ENCODE peak calls at places on chromosomes 13 and 19, in five cellular contexts. One of them, this sample, is unnamed.

GRCh38 chr13:28513745-28514144 is 18.8 kb upstream of the FLT1 start:
- DNase-seq in stimulated activated CD4-positive, alpha-beta T cell treated with anti-CD3 and anti-CD28 coated beads, Interleukin-1b, Interleukin-23, amount 100 ng/mL, for 1 hour: no peak
- DNase-seq in NCI-H510A: no peak
- DNase-seq in activated CD8-positive, alpha-beta memory T cell treated with anti-CD3 and anti-CD28 coated beads, Interleukin-2, amount 10 ng/mL, durations not matched to agents 7 days and 5 days: no peak
- DNase-seq in T-helper 9 cell: no peak
- DNase-seq in this sample: no peak

GRCh38 chr13:112242777-112243176 is 133.4 kb upstream of the SPACA7 start:
- DNase-seq in stimulated activated CD4-positive, alpha-beta T cell treated with anti-CD3 and anti-CD28 coated beads, Interleukin-1b, Interleukin-23, amount 100 ng/mL, for 1 hour: no peak
- DNase-seq in NCI-H510A: no peak
- DNase-seq in activated CD8-positive, alpha-beta memory T cell treated with anti-CD3 and anti-CD28 coated beads, Interleukin-2, amount 10 ng/mL, durations not matched to agents 7 days and 5 days: peak
- DNase-seq in T-helper 9 cell: no peak
- DNase-seq in this sample: no peak

GRCh38 chr19:30180691-30181090 is 191.5 kb upstream of the ZNF536 start:
- DNase-seq in stimulated activated CD4-positive, alpha-beta T cell treated with anti-CD3 and anti-CD28 coated beads, Interleukin-1b, Interleukin-23, amount 100 ng/mL, for 1 hour: no peak
- DNase-seq in NCI-H510A: no peak
- DNase-seq in activated CD8-positive, alpha-beta memory T cell treated with anti-CD3 and anti-CD28 coated beads, Interleukin-2, amount 10 ng/mL, durations not matched to agents 7 days and 5 days: no peak
- DNase-seq in T-helper 9 cell: no peak
- DNase-seq in this sample: no peak

GRCh38 chr13:33279898-33280549 is 5.5 kb downstream of the STARD13 start:
- DNase-seq in stimulated activated CD4-positive, alpha-beta T cell treated with anti-CD3 and anti-CD28 coated beads, Interleukin-1b, Interleukin-23, amount 100 ng/mL, for 1 hour: no peak
- DNase-seq in NCI-H510A: no peak
- DNase-seq in activated CD8-positive, alpha-beta memory T cell treated with anti-CD3 and anti-CD28 coated beads, Interleukin-2, amount 10 ng/mL, durations not matched to agents 7 days and 5 days: no peak
- DNase-seq in T-helper 9 cell: no peak
- DNase-seq in this sample: no peak

GRCh38 chr19:7865262-7865911 is 8.8 kb downstream of the PRR36 start:
- DNase-seq in stimulated activated CD4-positive, alpha-beta T cell treated with anti-CD3 and anti-CD28 coated beads, Interleukin-1b, Interleukin-23, amount 100 ng/mL, for 1 hour: no peak
- DNase-seq in NCI-H510A: no peak
- DNase-seq in activated CD8-positive, alpha-beta memory T cell treated with anti-CD3 and anti-CD28 coated beads, Interleukin-2, amount 10 ng/mL, durations not matched to agents 7 days and 5 days: no peak
- DNase-seq in T-helper 9 cell: no peak
- DNase-seq in this sample: no peak

GRCh38 chr13:50993908-50994307 is 84.3 kb downstream of the RNASEH2B start:
- DNase-seq in stimulated activated CD4-positive, alpha-beta T cell treated with anti-CD3 and anti-CD28 coated beads, Interleukin-1b, Interleukin-23, amount 100 ng/mL, for 1 hour: no peak
- DNase-seq in NCI-H510A: no peak
- DNase-seq in activated CD8-positive, alpha-beta memory T cell treated with anti-CD3 and anti-CD28 coated beads, Interleukin-2, amount 10 ng/mL, durations not matched to agents 7 days and 5 days: no peak
- DNase-seq in T-helper 9 cell: no peak
- DNase-seq in this sample: no peak

GRCh38 chr13:26784704-26785639 is 24.4 kb upstream of the GPR12 start:
- DNase-seq in stimulated activated CD4-positive, alpha-beta T cell treated with anti-CD3 and anti-CD28 coated beads, Interleukin-1b, Interleukin-23, amount 100 ng/mL, for 1 hour: no peak
- DNase-seq in NCI-H510A: no peak
- DNase-seq in activated CD8-positive, alpha-beta memory T cell treated with anti-CD3 and anti-CD28 coated beads, Interleukin-2, amount 10 ng/mL, durations not matched to agents 7 days and 5 days: no peak
- DNase-seq in T-helper 9 cell: no peak
- DNase-seq in this sample: no peak

GRCh38 chr13:45751882-45752281 is 49.8 kb downstream of the CBY2 start:
- DNase-seq in stimulated activated CD4-positive, alpha-beta T cell treated with anti-CD3 and anti-CD28 coated beads, Interleukin-1b, Interleukin-23, amount 100 ng/mL, for 1 hour: no peak
- DNase-seq in NCI-H510A: no peak
- DNase-seq in activated CD8-positive, alpha-beta memory T cell treated with anti-CD3 and anti-CD28 coated beads, Interleukin-2, amount 10 ng/mL, durations not matched to agents 7 days and 5 days: no peak
- DNase-seq in T-helper 9 cell: no peak
- DNase-seq in this sample: no peak

GRCh38 chr13:45928843-45929242 is 77.3 kb upstream of the SIAH3 start:
- DNase-seq in stimulated activated CD4-positive, alpha-beta T cell treated with anti-CD3 and anti-CD28 coated beads, Interleukin-1b, Interleukin-23, amount 100 ng/mL, for 1 hour: no peak
- DNase-seq in NCI-H510A: no peak
- DNase-seq in activated CD8-positive, alpha-beta memory T cell treated with anti-CD3 and anti-CD28 coated beads, Interleukin-2, amount 10 ng/mL, durations not matched to agents 7 days and 5 days: no peak
- DNase-seq in T-helper 9 cell: no peak
- DNase-seq in this sample: no peak

GRCh38 chr13:53189162-53189561 is 160.5 kb downstream of the OLFM4 start:
- DNase-seq in stimulated activated CD4-positive, alpha-beta T cell treated with anti-CD3 and anti-CD28 coated beads, Interleukin-1b, Interleukin-23, amount 100 ng/mL, for 1 hour: no peak
- DNase-seq in NCI-H510A: no peak
- DNase-seq in activated CD8-positive, alpha-beta memory T cell treated with anti-CD3 and anti-CD28 coated beads, Interleukin-2, amount 10 ng/mL, durations not matched to agents 7 days and 5 days: no peak
- DNase-seq in T-helper 9 cell: no peak
- DNase-seq in this sample: no peak

GRCh38 chr19:50300814-50301606 is 28.2 kb downstream of the KCNC3 start:
- DNase-seq in stimulated activated CD4-positive, alpha-beta T cell treated with anti-CD3 and anti-CD28 coated beads, Interleukin-1b, Interleukin-23, amount 100 ng/mL, for 1 hour: no peak
- DNase-seq in NCI-H510A: no peak
- DNase-seq in activated CD8-positive, alpha-beta memory T cell treated with anti-CD3 and anti-CD28 coated beads, Interleukin-2, amount 10 ng/mL, durations not matched to agents 7 days and 5 days: no peak
- DNase-seq in T-helper 9 cell: no peak
- DNase-seq in this sample: no peak

This sample was measured in NCI-H2107.